ENCODE peak calls at places on chromosomes 6 and 20, in six cellular contexts. E, N, H, I, R and V are unnamed samples.

GRCh38 chr6:43985329-43985728 is 141.9 kb downstream of the MRPL14 start:
- DNase-seq in E (no peak), N (no peak), H (no peak), I (no peak), R (no peak), V (no peak)

GRCh38 chr6:102677225-102677624 is 1283.7 kb downstream of the GRIK2 start:
- DNase-seq in E (no peak), N (no peak), H (no peak), I (no peak), R (no peak), V (no peak)

GRCh38 chr6:12548526-12548925 is 168.0 kb upstream of the PHACTR1 start:
- DNase-seq in E (no peak), N (no peak), H (no peak), I (no peak), R (no peak), V (no peak)

GRCh38 chr6:35300848-35301247 is 3.2 kb downstream of the DEF6 start:
- DNase-seq in E (no peak), N (no peak), H (no peak), I (no peak), R (no peak), V (no peak)

GRCh38 chr6:40888456-40888990 is 150.5 kb downstream of the UNC5CL start:
- DNase-seq in E (no peak), N (no peak), H (no peak), I (no peak), R (no peak), V (no peak)

GRCh38 chr20:38208523-38208922 is 43.5 kb upstream of the TGM2 start:
- DNase-seq in E (no peak), N (no peak), H (no peak), I (no peak), R (no peak), V (no peak)

GRCh38 chr6:169843110-169843509 is 91.7 kb downstream of the ERMARD start:
- DNase-seq in E (no peak), N (no peak), H (no peak), I (no peak), R (no peak), V (no peak)

GRCh38 chr6:35948725-35949124 is 27.8 kb upstream of the SRPK1 start:
- DNase-seq in E (no peak), N (peak; percentile 31), H (peak; percentile 48), I (no peak), R (no peak), V (peak; percentile 32)

GRCh38 chr20:17912916-17913315 is 55.7 kb downstream of the SNX5 start:
- DNase-seq in E (no peak), N (no peak), H (peak; percentile 42), I (no peak), R (no peak), V (no peak)

GRCh38 chr6:5866547-5867051 is 140.1 kb downstream of the NRN1 start:
- DNase-seq in E (peak; percentile 77), N (no peak), H (peak; percentile 95), I (no peak), R (peak; percentile 31), V (peak; percentile 83)

GRCh38 chr6:13417954-13418353 is 69.4 kb downstream of the GFOD1 start:
- DNase-seq in E (no peak), N (no peak), H (no peak), I (no peak), R (no peak), V (no peak)

GRCh38 chr6:45084257-45084656 is 243.9 kb upstream of the RUNX2 start:
- DNase-seq in E (no peak), N (no peak), H (peak; percentile 12), I (no peak), R (no peak), V (no peak)

GRCh38 chr6:45081634-45082033 is 246.5 kb upstream of the RUNX2 start:
- DNase-seq in E (no peak), N (no peak), H (no peak), I (no peak), R (no peak), V (no peak)

GRCh38 chr6:45082091-45082490 is 246.0 kb upstream of the RUNX2 start:
- DNase-seq in E (no peak), N (no peak), H (no peak), I (no peak), R (no peak), V (no peak)

GRCh38 chr6:45092135-45092534 is 236.0 kb upstream of the RUNX2 start:
- DNase-seq in E (no peak), N (no peak), H (no peak), I (no peak), R (no peak), V (no peak)

GRCh38 chr6:45086685-45087084 is 241.4 kb upstream of the RUNX2 start:
- DNase-seq in E (peak; percentile 6), N (no peak), H (peak; percentile 37), I (no peak), R (no peak), V (peak; percentile 29)
- TF ChIP-seq CTCF in E (no peak), N (no peak), H (peak; percentile 19), I (no peak), R (peak; percentile 14), V (no peak)

DNA sequence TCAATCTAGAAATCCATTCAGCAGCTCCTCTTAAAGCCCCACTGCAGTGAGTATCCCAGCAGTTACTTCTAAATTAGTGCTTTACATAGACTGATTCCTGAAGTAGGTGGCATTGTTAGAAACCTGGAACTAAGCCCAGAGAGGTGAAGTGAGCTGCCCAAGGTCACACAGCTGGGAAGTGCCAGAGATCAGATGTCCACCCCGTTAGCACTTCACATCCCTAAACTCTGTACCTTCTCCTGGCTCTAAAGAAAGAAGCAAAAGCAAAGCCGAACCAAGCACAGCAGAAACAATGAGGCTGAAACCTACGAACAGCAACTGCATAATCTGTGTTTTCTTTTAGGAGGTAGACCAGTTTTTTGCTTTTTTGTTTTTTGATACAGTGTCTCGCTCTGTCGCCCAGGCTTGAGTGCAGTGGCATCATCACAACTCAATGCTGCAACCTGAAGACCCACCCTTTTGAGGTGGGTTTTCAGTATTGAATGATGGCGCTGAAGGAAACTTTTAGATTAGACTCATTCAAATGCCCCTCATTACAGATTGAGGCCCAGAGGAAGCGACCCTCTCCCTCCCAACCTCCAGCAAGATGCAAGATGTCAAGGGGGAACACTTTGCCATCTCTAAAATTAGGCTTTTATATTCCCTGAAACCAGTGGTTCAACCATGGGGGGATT is 3.2 kb upstream of the ZMYND8 start:
- DNase-seq in E (no peak), N (no peak), H (no peak), I (no peak), R (no peak), V (no peak)
- H3K4me3 ChIP-seq in E (no peak overlapping the region), N (peak overlapping the region; percentile 43), H (peak overlapping the region; percentile 4), I (peak overlapping the region; percentile 61), R (no peak overlapping the region), V (no peak overlapping the region)

GRCh38 chr6:100906325-100906724 is 25.2 kb upstream of the ASCC3 start:
- DNase-seq in E (no peak), N (no peak), H (no peak), I (no peak), R (no peak), V (no peak)
- TF ChIP-seq CTCF in E (no peak), N (no peak), H (no peak), I (no peak), R (no peak), V (no peak)

GRCh38 chr20:25985597-25985996 is 288.9 kb upstream of the ZNF337 start:
- DNase-seq in E (no peak), N (no peak), H (no peak), I (no peak), R (no peak), V (no peak)
- H3K4me3 ChIP-seq in E (no peak overlapping the region), N (no peak overlapping the region), H (no peak overlapping the region), I (no peak overlapping the region), R (no peak overlapping the region), V (no peak overlapping the region)

DNA sequence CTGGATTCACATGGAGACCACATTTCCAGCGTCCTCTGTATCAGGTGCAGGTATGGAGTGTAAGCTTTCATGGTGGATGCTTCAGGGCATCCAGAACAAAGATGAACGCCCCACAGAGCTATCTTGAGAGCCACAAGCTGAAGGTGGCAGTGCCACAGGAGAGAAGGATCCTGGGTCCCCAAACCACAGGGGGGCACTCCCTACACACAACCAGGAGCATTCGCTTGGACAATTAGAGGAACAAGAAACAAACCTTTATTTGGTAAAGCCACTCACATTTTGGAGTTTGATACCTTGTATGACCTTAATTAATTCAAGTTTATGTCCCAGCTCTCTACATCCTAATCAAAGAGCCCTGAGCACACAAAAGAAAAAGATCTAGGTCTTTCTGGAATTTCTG is 406.3 kb downstream of the PREX1 start:
- DNase-seq in E (no peak), N (no peak), H (peak; percentile 35), I (no peak), R (no peak), V (no peak)
- TF ChIP-seq CTCF in E (no peak), N (no peak), H (peak; percentile 45), I (no peak), R (peak; percentile 19), V (no peak)

DNA sequence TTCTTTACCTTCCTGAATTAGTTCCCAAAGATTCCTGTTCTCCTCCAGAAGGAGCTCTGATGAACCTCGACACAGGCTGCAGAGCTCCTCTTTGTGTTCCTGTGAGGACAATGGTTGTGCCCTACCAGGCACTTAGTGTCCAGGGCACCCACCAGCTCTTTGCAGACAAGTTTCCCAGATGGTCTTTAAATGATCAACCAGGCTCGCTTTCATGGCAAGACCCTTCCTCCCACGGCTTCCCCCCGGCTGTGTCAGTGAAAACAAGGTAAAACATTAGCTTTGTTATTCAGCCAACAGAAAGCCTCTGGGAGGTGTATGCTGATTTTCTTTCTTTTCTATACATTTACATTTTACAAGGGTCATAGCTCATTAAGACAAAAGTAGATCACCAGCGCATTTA is 32.3 kb upstream of the CNKSR3 start:
- DNase-seq in E (no peak), N (peak; percentile 64), H (no peak), I (no peak), R (no peak), V (no peak)
- H3K4me3 ChIP-seq in E (no peak overlapping the region), N (peak overlapping the region; percentile 0), H (no peak overlapping the region), I (no peak overlapping the region), R (no peak overlapping the region), V (no peak overlapping the region)

DNA sequence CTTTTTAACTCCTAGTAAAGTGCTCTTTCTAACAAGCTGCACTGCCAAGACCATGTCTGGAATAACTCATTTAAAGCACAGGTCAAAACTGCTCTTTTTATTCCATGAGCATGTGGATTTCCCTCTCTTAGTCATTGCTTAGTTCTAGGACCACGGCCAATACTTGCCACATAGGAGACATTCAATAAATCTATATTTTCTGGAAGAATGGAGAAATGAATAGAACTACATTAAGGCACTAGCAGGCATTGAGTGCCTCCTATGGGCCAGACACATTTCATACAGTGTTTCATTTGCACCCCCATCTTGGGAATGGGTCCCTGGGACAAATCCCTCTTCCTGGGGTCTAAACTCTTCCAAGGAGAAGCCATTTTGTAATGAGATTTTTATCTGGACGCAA is 552.8 kb upstream of the CITED2 start:
- DNase-seq in E (no peak), N (no peak), H (peak; percentile 20), I (no peak), R (no peak), V (peak; percentile 3)
- TF ChIP-seq CTCF in E (peak; percentile 34), N (peak; percentile 35), H (peak; percentile 29), I (no peak), R (peak; percentile 30), V (no peak)